ENCODE peak calls at places on chromosomes 7 and 10, in nine cellular contexts. F is left lobe of liver; A is NCI-H345; W is NCI-H1092; X is non-pigmented ciliary epithelial cell; U is stimulated activated CD4-positive, alpha-beta T cell treated with anti-CD3 and anti-CD28 coated beads, TNF-alpha, amount 100 ng/mL, for 24 hours; I is CD4-positive, alpha-beta T cell; G is posterior vena cava; B is dorsolateral prefrontal cortex. V is an unnamed sample.

GRCh38 chr10:97150616-97151015 is 35.1 kb downstream of the SLIT1 start:
- DNase-seq in F (no peak), A (no peak), W (no peak), X (no peak), U (no peak), I (no peak), G (no peak), B (no peak), V (peak)

GRCh38 chr7:116952640-116953371 is 495 bp upstream of the ST7 start:
- DNase-seq in F (peak), A (peak), W (peak), X (no peak), U (no peak), I (no peak), G (peak), B (peak), V (no peak)

GRCh38 chr10:85612833-85613232 is 753.8 kb downstream of the GRID1 start:
- DNase-seq in F (no peak), A (no peak), W (no peak), X (no peak), U (no peak), I (no peak), G (no peak), B (no peak), V (peak)

GRCh38 chr10:23173549-23174074 is 18.5 kb upstream of the PTF1A start:
- DNase-seq in F (no peak), A (no peak), W (no peak), X (no peak), U (no peak), I (no peak), G (no peak), B (no peak), V (no peak)

GRCh38 chr7:116431783-116432182 is 67.8 kb upstream of the CAV2 start:
- DNase-seq in F (no peak), A (no peak), W (no peak), X (no peak), U (no peak), I (no peak), G (no peak), B (no peak), V (no peak)

GRCh38 chr7:86504229-86504628 is 139.5 kb upstream of the GRM3 start:
- DNase-seq in F (no peak), A (no peak), W (no peak), X (no peak), U (no peak), I (no peak), G (no peak), B (no peak), V (no peak)

GRCh38 chr7:123751816-123752215 is 3.0 kb upstream of the WASL start:
- DNase-seq in F (no peak), A (no peak), W (no peak), X (no peak), U (no peak), I (no peak), G (no peak), B (no peak), V (no peak)

GRCh38 chr10:99520040-99520803 is 12.5 kb upstream of the NKX2-3 start:
- DNase-seq in F (no peak), A (no peak), W (no peak), X (no peak), U (no peak), I (no peak), G (no peak), B (no peak), V (no peak)

GRCh38 chr10:126227762-126228134 is 160.5 kb downstream of the ADAM12 start:
- DNase-seq in F (no peak), A (no peak), W (no peak), X (peak), U (no peak), I (no peak), G (no peak), B (no peak), V (no peak)

GRCh38 chr10:125232841-125233240 is 72.5 kb upstream of the CTBP2 start:
- DNase-seq in F (no peak), A (no peak), W (no peak), X (no peak), U (no peak), I (no peak), G (no peak), B (no peak), V (no peak)

GRCh38 chr7:65438593-65438992 is 64.9 kb downstream of the ZNF92 start:
- DNase-seq in F (no peak), A (no peak), W (no peak), X (peak), U (no peak), I (no peak), G (no peak), B (no peak), V (no peak)

GRCh38 chr7:1610678-1611302 is 41.0 kb upstream of the PSMG3 start:
- DNase-seq in F (no peak), A (no peak), W (no peak), X (no peak), U (no peak), I (no peak), G (no peak), B (no peak), V (no peak)

GRCh38 chr7:138204285-138204988 is 128.2 kb downstream of the AKR1D1 start:
- DNase-seq in F (no peak), A (no peak), W (peak), X (no peak), U (no peak), I (no peak), G (no peak), B (no peak), V (no peak)

GRCh38 chr7:76241141-76241540 is 39.4 kb downstream of the SRRM3 start:
- DNase-seq in F (no peak), A (no peak), W (no peak), X (no peak), U (no peak), I (no peak), G (no peak), B (no peak), V (no peak)

GRCh38 chr10:60842694-60843093 is 64.4 kb downstream of the CDK1 start:
- DNase-seq in F (no peak), A (no peak), W (no peak), X (no peak), U (no peak), I (no peak), G (no peak), B (no peak), V (no peak)

GRCh38 chr10:66982792-66983481 is 57.1 kb downstream of the LRRTM3 start:
- DNase-seq in F (no peak), A (no peak), W (no peak), X (no peak), U (no peak), I (no peak), G (no peak), B (no peak), V (no peak)